ENCODE peak calls at places on chromosomes 6 and 20, in seven cellular contexts. W, M, B, D, T, V and H are unnamed samples.

GRCh38 chr6:105601541-105602174 is 198.8 kb upstream of the PREP start:
- DNase-seq in W (no peak), M (peak; percentile 35), B (peak; percentile 70), D (peak; percentile 99), T (peak; percentile 28), V (no peak), H (no peak)

GRCh38 chr6:131199568-131200272 is 64.5 kb downstream of the AKAP7 start:
- DNase-seq in W (peak; percentile 65), M (peak; percentile 95), B (peak; percentile 5), D (peak; percentile 77), T (peak; percentile 78), V (peak; percentile 93), H (peak; percentile 88)

GRCh38 chr6:46781478-46782378 is 11.5 kb upstream of the MEP1A start:
- DNase-seq in W (peak; percentile 87), M (peak; percentile 72), B (peak; percentile 34), D (peak; percentile 77), T (peak; percentile 83), V (peak; percentile 85), H (peak; percentile 82)

GRCh38 chr6:31805939-31806469 is 762 bp downstream of the LSM2 start:
- DNase-seq in W (no peak), M (peak; percentile 24), B (no peak), D (peak; percentile 14), T (no peak), V (no peak), H (peak; percentile 58)

GRCh38 chr6:162019311-162019710 is 708.3 kb downstream of the PRKN start:
- DNase-seq in W (no peak), M (no peak), B (no peak), D (no peak), T (no peak), V (no peak), H (no peak)

GRCh38 chr6:24660100-24660499 is 6.6 kb downstream of the TDP2 start:
- DNase-seq in W (no peak), M (no peak), B (no peak), D (peak; percentile 3), T (no peak), V (no peak), H (no peak)

GRCh38 chr6:33439956-33440648 is 14.3 kb upstream of the ZBTB9 start:
- DNase-seq in W (no peak), M (no peak), B (no peak), D (peak; percentile 46), T (no peak), V (no peak), H (no peak)

GRCh38 chr20:20621191-20621590 is 91.3 kb downstream of the RALGAPA2 start:
- DNase-seq in W (no peak), M (no peak), B (no peak), D (peak; percentile 25), T (no peak), V (no peak), H (no peak)

GRCh38 chr6:134077301-134077700 is 24.9 kb upstream of the SLC2A12 start:
- DNase-seq in W (peak; percentile 58), M (no peak), B (no peak), D (peak; percentile 20), T (no peak), V (no peak), H (no peak)

GRCh38 chr6:2376429-2377355 is 131.3 kb upstream of the GMDS start:
- DNase-seq in W (peak; percentile 94), M (no peak), B (no peak), D (peak; percentile 25), T (peak; percentile 32), V (no peak), H (no peak)

GRCh38 chr20:43921227-43921780 is 6.7 kb downstream of the TOX2 start:
- DNase-seq in W (no peak), M (no peak), B (no peak), D (no peak), T (no peak), V (no peak), H (no peak)

GRCh38 chr6:22029169-22029568 is 267.7 kb downstream of the PRL start:
- DNase-seq in W (no peak), M (no peak), B (no peak), D (no peak), T (no peak), V (no peak), H (no peak)

GRCh38 chr20:63393566-63393965 is 32.4 kb upstream of the CHRNA4 start:
- DNase-seq in W (no peak), M (no peak), B (no peak), D (no peak), T (no peak), V (no peak), H (no peak)

GRCh38 chr6:29553268-29554057 is 6.1 kb downstream of the UBD start:
- DNase-seq in W (no peak), M (no peak), B (no peak), D (peak; percentile 87), T (peak; percentile 88), V (peak; percentile 90), H (no peak)

DNA sequence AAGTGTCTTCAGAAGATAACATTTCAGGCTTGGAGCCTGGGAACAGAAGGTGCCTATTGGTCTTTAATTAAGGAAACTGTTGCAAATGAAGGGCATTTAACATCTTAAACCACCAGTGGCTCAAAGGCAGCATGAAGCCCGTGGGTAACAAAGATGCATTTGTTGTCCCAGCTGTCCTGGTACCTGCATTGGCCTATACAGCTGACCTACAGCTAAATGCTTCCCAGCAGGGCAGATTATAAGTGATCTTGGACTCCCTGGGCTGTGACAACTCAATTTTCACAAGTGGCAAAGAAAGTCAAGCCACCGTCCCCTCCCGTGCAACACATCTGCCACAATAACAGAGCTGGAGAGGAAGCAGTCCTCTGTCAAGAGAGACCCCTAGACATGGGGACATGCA is 31.6 kb upstream of the EDN3 start:
- DNase-seq in W (no peak), M (no peak), B (no peak), D (no peak), T (no peak), V (peak; percentile 25), H (no peak)
- H3K4me3 ChIP-seq in W (no peak overlapping the region), M (no peak overlapping the region), B (no peak overlapping the region), D (no peak overlapping the region), T (no peak overlapping the region), V (no peak overlapping the region), H (peak overlapping the region; percentile 33)

GRCh38 chr6:4294636-4295035 is 159.3 kb upstream of the ECI2 start:
- DNase-seq in W (no peak), M (no peak), B (no peak), D (no peak), T (no peak), V (no peak), H (no peak)
- H3K9me2 ChIP-seq in W (no peaks in the 10 kb centered on the region), M (no peaks in the 10 kb centered on the region), B (no peaks in the 10 kb centered on the region), D (no peaks in the 10 kb centered on the region), T (no peaks in the 10 kb centered on the region), V (no peaks in the 10 kb centered on the region), H (no peaks in the 10 kb centered on the region)

GRCh38 chr6:136593748-136594490 is 43.7 kb upstream of the MAP7 start:
- DNase-seq in W (peak; percentile 85), M (peak; percentile 55), B (peak; percentile 50), D (peak; percentile 96), T (peak; percentile 39), V (peak; percentile 60), H (peak; percentile 49)
- H3K4me3 ChIP-seq in W (peak overlapping the region; percentile 13), M (no peak overlapping the region), B (no peak overlapping the region), D (peak overlapping the region; percentile 50), T (no peak overlapping the region), V (no peak overlapping the region), H (no peak overlapping the region)

GRCh38 chr20:11849270-11849920 is 68.3 kb upstream of the BTBD3 start:
- DNase-seq in W (peak; percentile 14), M (no peak), B (no peak), D (peak; percentile 43), T (no peak), V (no peak), H (no peak)

GRCh38 chr20:11845311-11845710 is 72.4 kb upstream of the BTBD3 start:
- DNase-seq in W (no peak), M (no peak), B (no peak), D (peak; percentile 40), T (no peak), V (no peak), H (no peak)

GRCh38 chr20:11846131-11846530 is 71.6 kb upstream of the BTBD3 start:
- DNase-seq in W (no peak), M (no peak), B (no peak), D (no peak), T (no peak), V (no peak), H (no peak)

GRCh38 chr20:11849976-11850670 is 67.6 kb upstream of the BTBD3 start:
- DNase-seq in W (peak; percentile 89), M (no peak), B (peak; percentile 16), D (peak; percentile 91), T (no peak), V (no peak), H (no peak)

DNA sequence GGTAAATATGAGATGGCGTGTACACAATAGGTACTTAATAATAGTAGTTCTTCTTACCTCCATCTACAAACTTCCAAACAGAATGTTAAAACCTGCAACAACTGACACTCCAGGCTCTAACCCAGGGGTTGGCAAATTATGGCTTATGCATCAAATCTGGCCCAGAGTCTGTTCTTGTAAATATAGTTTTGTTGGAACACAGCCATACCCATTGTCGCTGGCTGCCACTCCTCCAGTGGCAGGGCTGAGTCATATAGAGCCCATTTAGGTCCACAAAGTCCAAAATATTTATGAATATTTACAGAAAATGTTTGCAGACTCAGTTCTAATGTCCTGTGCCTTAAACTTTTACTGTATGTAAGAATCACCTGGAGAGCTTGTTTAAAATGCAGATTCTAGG is 69.9 kb upstream of the BTBD3 start:
- DNase-seq in W (peak; percentile 89), M (no peak), B (no peak), D (no peak), T (no peak), V (no peak), H (no peak)
- H3K9me2 ChIP-seq in W (no peaks in the 10 kb centered on the region), M (no peaks in the 10 kb centered on the region), B (no peaks in the 10 kb centered on the region), D (no peaks in the 10 kb centered on the region), T (no peaks in the 10 kb centered on the region), V (peaks cover 18% of the 10 kb centered on the region), H (no peaks in the 10 kb centered on the region)

GRCh38 chr6:110544472-110544871 is 68.1 kb upstream of the SLC22A16 start:
- DNase-seq in W (no peak), M (no peak), B (no peak), D (no peak), T (no peak), V (no peak), H (no peak)
- H3K4me3 ChIP-seq in W (no peak overlapping the region), M (no peak overlapping the region), B (no peak overlapping the region), D (no peak overlapping the region), T (no peak overlapping the region), V (no peak overlapping the region), H (no peak overlapping the region)

DNA sequence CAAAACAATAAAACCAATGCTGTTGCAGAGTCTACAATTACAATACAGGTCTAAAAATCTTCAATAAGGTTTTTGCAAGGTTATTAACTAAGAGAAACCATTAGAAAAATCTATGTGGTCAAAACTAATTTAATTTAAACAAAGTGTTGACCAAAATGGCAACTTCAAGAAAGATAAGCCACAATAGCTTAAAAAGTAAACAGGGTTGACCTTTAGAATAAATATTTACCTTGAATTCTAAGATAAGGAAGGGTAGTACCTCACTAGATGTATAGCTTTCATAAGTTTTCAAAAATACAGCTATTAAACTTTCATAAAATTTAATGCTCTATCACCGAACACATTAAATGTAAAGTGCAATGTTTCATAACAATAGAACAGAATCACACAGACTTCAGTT is 11.4 kb downstream of the RTN4IP1 start:
- DNase-seq in W (no peak), M (no peak), B (no peak), D (no peak), T (no peak), V (no peak), H (no peak)
- H3K9me2 ChIP-seq in W (no peaks in the 10 kb centered on the region), M (no peaks in the 10 kb centered on the region), B (no peaks in the 10 kb centered on the region), D (no peaks in the 10 kb centered on the region), T (no peaks in the 10 kb centered on the region), V (no peaks in the 10 kb centered on the region), H (no peaks in the 10 kb centered on the region)